ENCODE peak calls at places on chromosomes 6 and 20, in ten cellular contexts. W is ACHN, Q is HCEC 1CT, J is cerebellum, X is GM06990, L is dermis blood vessel endothelial cell, Z is esophagus squamous epithelium, P is NCI-H460, A is COR-L47, U is Kasumi-1. M is an unnamed sample.

GRCh38 chr6:32973934-32974333 is 5.5 kb downstream of the BRD2 start:
- DNase-seq in X (no peak), Z (no peak), Q (peak), L (peak), A (no peak), P (no peak), U (peak), W (peak), J (no peak), M (peak)

GRCh38 chr6:52497652-52498408 is 77.7 kb downstream of the EFHC1 start:
- DNase-seq in W (no peak), P (no peak), Z (no peak), Q (no peak), J (no peak), U (no peak), A (no peak), L (peak), X (peak), M (no peak)

GRCh38 chr6:88922775-88923548 is 40.5 kb downstream of the RNGTT start:
- DNase-seq in L (peak), P (no peak), J (no peak), W (no peak), U (peak), X (no peak), Q (peak), Z (no peak), A (no peak), M (no peak)

GRCh38 chr6:356828-357251 is 34.7 kb upstream of the IRF4 start:
- DNase-seq in Z (no peak), Q (no peak), P (no peak), U (no peak), J (no peak), A (no peak), L (no peak), W (no peak), X (peak), M (no peak)

GRCh38 chr20:24033151-24033550 is 44.6 kb upstream of the GGTLC1 start:
- DNase-seq in L (no peak), P (no peak), X (no peak), W (no peak), Z (no peak), U (no peak), J (no peak), A (no peak), Q (no peak), M (no peak)

GRCh38 chr20:60024801-60025200 is 66.6 kb downstream of the CDH26 start:
- DNase-seq in W (no peak), P (no peak), Q (no peak), A (no peak), U (no peak), L (no peak), J (no peak), X (no peak), Z (no peak), M (no peak)

GRCh38 chr6:34201455-34202098 is 35.1 kb upstream of the HMGA1 start:
- DNase-seq in J (no peak), P (no peak), A (no peak), L (no peak), Q (no peak), U (no peak), W (no peak), X (no peak), Z (no peak), M (no peak)

GRCh38 chr6:41430875-41431274 is 95.5 kb downstream of the NCR2 start:
- DNase-seq in W (peak), Z (no peak), P (peak), Q (peak), X (no peak), A (no peak), U (no peak), L (no peak), J (no peak), M (peak)

GRCh38 chr6:144336900-144337299 is 51.8 kb downstream of the UTRN start:
- DNase-seq in U (no peak), P (no peak), Q (no peak), Z (no peak), X (no peak), J (no peak), W (no peak), L (no peak), A (no peak), M (no peak)